ENCODE peak calls at places on chromosomes 7 and 10, in five cellular contexts. One of them, this sample, is unnamed.

GRCh38 chr7:90473819-90474218 is 4.4 kb downstream of the PTTG1IP2 start:
- DNase-seq in HFF-Myc: no peak
- DNase-seq in cardiac fibroblast: peak; percentile 19
- DNase-seq in MV-4-11: no peak
- DNase-seq in activated CD4-positive, alpha-beta T cell treated with anti-CD3 and anti-CD28 coated beads, Interleukin-2, amount 50 U/mL, for 1 hour: no peak
- DNase-seq in this sample: no peak

GRCh38 chr10:121485443-121486139 is 112.7 kb downstream of the FGFR2 start:
- DNase-seq in HFF-Myc: no peak
- DNase-seq in cardiac fibroblast: no peak
- DNase-seq in MV-4-11: no peak
- DNase-seq in activated CD4-positive, alpha-beta T cell treated with anti-CD3 and anti-CD28 coated beads, Interleukin-2, amount 50 U/mL, for 1 hour: no peak
- DNase-seq in this sample: no peak

GRCh38 chr10:110460111-110460809 is 37.4 kb upstream of the DUSP5 start:
- DNase-seq in HFF-Myc: no peak
- DNase-seq in cardiac fibroblast: no peak
- DNase-seq in MV-4-11: no peak
- DNase-seq in activated CD4-positive, alpha-beta T cell treated with anti-CD3 and anti-CD28 coated beads, Interleukin-2, amount 50 U/mL, for 1 hour: peak; percentile 23
- DNase-seq in this sample: peak; percentile 42

GRCh38 chr10:66837990-66838389 is 87.8 kb upstream of the LRRTM3 start:
- DNase-seq in HFF-Myc: peak; percentile 24
- DNase-seq in cardiac fibroblast: peak; percentile 26
- DNase-seq in MV-4-11: no peak
- DNase-seq in activated CD4-positive, alpha-beta T cell treated with anti-CD3 and anti-CD28 coated beads, Interleukin-2, amount 50 U/mL, for 1 hour: no peak
- DNase-seq in this sample: no peak

GRCh38 chr10:119342017-119342734 is 134.8 kb downstream of the GRK5 start:
- DNase-seq in HFF-Myc: no peak
- DNase-seq in cardiac fibroblast: no peak
- DNase-seq in MV-4-11: no peak
- DNase-seq in activated CD4-positive, alpha-beta T cell treated with anti-CD3 and anti-CD28 coated beads, Interleukin-2, amount 50 U/mL, for 1 hour: no peak
- DNase-seq in this sample: no peak

GRCh38 chr7:157355784-157356511 is 19.1 kb downstream of the DNAJB6 start:
- DNase-seq in HFF-Myc: no peak
- DNase-seq in cardiac fibroblast: peak; percentile 26
- DNase-seq in MV-4-11: no peak
- DNase-seq in activated CD4-positive, alpha-beta T cell treated with anti-CD3 and anti-CD28 coated beads, Interleukin-2, amount 50 U/mL, for 1 hour: no peak
- DNase-seq in this sample: no peak

GRCh38 chr10:97888641-97889262 is 39.1 kb downstream of the GOLGA7B start:
- DNase-seq in HFF-Myc: no peak
- DNase-seq in cardiac fibroblast: peak; percentile 11
- DNase-seq in MV-4-11: peak; percentile 21
- DNase-seq in activated CD4-positive, alpha-beta T cell treated with anti-CD3 and anti-CD28 coated beads, Interleukin-2, amount 50 U/mL, for 1 hour: no peak
- DNase-seq in this sample: no peak

GRCh38 chr10:4202936-4203335 is 417.9 kb upstream of the KLF6 start:
- DNase-seq in HFF-Myc: no peak
- DNase-seq in cardiac fibroblast: no peak
- DNase-seq in MV-4-11: no peak
- DNase-seq in activated CD4-positive, alpha-beta T cell treated with anti-CD3 and anti-CD28 coated beads, Interleukin-2, amount 50 U/mL, for 1 hour: no peak
- DNase-seq in this sample: no peak

GRCh38 chr10:14605231-14605925 is 169.3 kb downstream of the FAM107B start:
- DNase-seq in HFF-Myc: no peak
- DNase-seq in cardiac fibroblast: peak; percentile 38
- DNase-seq in MV-4-11: peak; percentile 57
- DNase-seq in activated CD4-positive, alpha-beta T cell treated with anti-CD3 and anti-CD28 coated beads, Interleukin-2, amount 50 U/mL, for 1 hour: no peak
- DNase-seq in this sample: no peak

GRCh38 chr7:137671920-137672319 is 174.9 kb downstream of the DGKI start:
- DNase-seq in HFF-Myc: no peak
- DNase-seq in cardiac fibroblast: no peak
- DNase-seq in MV-4-11: no peak
- DNase-seq in activated CD4-positive, alpha-beta T cell treated with anti-CD3 and anti-CD28 coated beads, Interleukin-2, amount 50 U/mL, for 1 hour: no peak
- DNase-seq in this sample: no peak

GRCh38 chr7:46035166-46035565 is 114.1 kb upstream of the IGFBP3 start:
- DNase-seq in HFF-Myc: no peak
- DNase-seq in cardiac fibroblast: no peak
- DNase-seq in MV-4-11: no peak
- DNase-seq in activated CD4-positive, alpha-beta T cell treated with anti-CD3 and anti-CD28 coated beads, Interleukin-2, amount 50 U/mL, for 1 hour: no peak
- DNase-seq in this sample: no peak

GRCh38 chr7:34451923-34452322 is 206.1 kb upstream of the NPSR1 start:
- DNase-seq in HFF-Myc: no peak
- DNase-seq in cardiac fibroblast: peak; percentile 53
- DNase-seq in MV-4-11: no peak
- DNase-seq in activated CD4-positive, alpha-beta T cell treated with anti-CD3 and anti-CD28 coated beads, Interleukin-2, amount 50 U/mL, for 1 hour: no peak
- DNase-seq in this sample: no peak

GRCh38 chr7:6640246-6640721 is 3.2 kb downstream of the ZNF316 start:
- DNase-seq in HFF-Myc: peak; percentile 61
- DNase-seq in cardiac fibroblast: peak; percentile 56
- DNase-seq in MV-4-11: peak; percentile 50
- DNase-seq in activated CD4-positive, alpha-beta T cell treated with anti-CD3 and anti-CD28 coated beads, Interleukin-2, amount 50 U/mL, for 1 hour: no peak
- DNase-seq in this sample: no peak

GRCh38 chr7:3998060-3998459 is 684.0 kb upstream of the FOXK1 start:
- DNase-seq in HFF-Myc: no peak
- DNase-seq in cardiac fibroblast: peak; percentile 2
- DNase-seq in MV-4-11: no peak
- DNase-seq in activated CD4-positive, alpha-beta T cell treated with anti-CD3 and anti-CD28 coated beads, Interleukin-2, amount 50 U/mL, for 1 hour: no peak
- DNase-seq in this sample: no peak

GRCh38 chr7:122602800-122603199 is 96.1 kb downstream of the RNF133 start:
- DNase-seq in HFF-Myc: no peak
- DNase-seq in cardiac fibroblast: no peak
- DNase-seq in MV-4-11: no peak
- DNase-seq in activated CD4-positive, alpha-beta T cell treated with anti-CD3 and anti-CD28 coated beads, Interleukin-2, amount 50 U/mL, for 1 hour: no peak
- DNase-seq in this sample: no peak

GRCh38 chr7:123034106-123034505 is 38.6 kb upstream of the TAS2R16 start:
- DNase-seq in HFF-Myc: no peak
- DNase-seq in cardiac fibroblast: no peak
- DNase-seq in MV-4-11: no peak
- DNase-seq in activated CD4-positive, alpha-beta T cell treated with anti-CD3 and anti-CD28 coated beads, Interleukin-2, amount 50 U/mL, for 1 hour: no peak
- DNase-seq in this sample: no peak

GRCh38 chr10:71766717-71767419 is 6.5 kb downstream of the VSIR start:
- DNase-seq in HFF-Myc: peak; percentile 87
- DNase-seq in cardiac fibroblast: peak; percentile 96
- DNase-seq in MV-4-11: no peak
- DNase-seq in activated CD4-positive, alpha-beta T cell treated with anti-CD3 and anti-CD28 coated beads, Interleukin-2, amount 50 U/mL, for 1 hour: no peak
- DNase-seq in this sample: no peak

GRCh38 chr7:29332027-29332806 is 137.6 kb downstream of the CHN2 start:
- DNase-seq in HFF-Myc: no peak
- DNase-seq in cardiac fibroblast: no peak
- DNase-seq in MV-4-11: no peak
- DNase-seq in activated CD4-positive, alpha-beta T cell treated with anti-CD3 and anti-CD28 coated beads, Interleukin-2, amount 50 U/mL, for 1 hour: no peak
- DNase-seq in this sample: no peak

GRCh38 chr10:73625004-73625883 is 16.0 kb downstream of the MYOZ1 start:
- DNase-seq in HFF-Myc: no peak
- DNase-seq in cardiac fibroblast: peak; percentile 35
- DNase-seq in MV-4-11: no peak
- DNase-seq in activated CD4-positive, alpha-beta T cell treated with anti-CD3 and anti-CD28 coated beads, Interleukin-2, amount 50 U/mL, for 1 hour: no peak
- DNase-seq in this sample: no peak

GRCh38 chr7:112157072-112157471 is 49.1 kb downstream of the DOCK4 start:
- DNase-seq in HFF-Myc: no peak
- DNase-seq in cardiac fibroblast: peak; percentile 85
- DNase-seq in MV-4-11: peak; percentile 48
- DNase-seq in activated CD4-positive, alpha-beta T cell treated with anti-CD3 and anti-CD28 coated beads, Interleukin-2, amount 50 U/mL, for 1 hour: no peak
- DNase-seq in this sample: no peak

GRCh38 chr7:5699951-5700384 is 81.5 kb downstream of the RNF216 start:
- DNase-seq in HFF-Myc: no peak
- DNase-seq in cardiac fibroblast: no peak
- DNase-seq in MV-4-11: no peak
- DNase-seq in activated CD4-positive, alpha-beta T cell treated with anti-CD3 and anti-CD28 coated beads, Interleukin-2, amount 50 U/mL, for 1 hour: peak; percentile 70
- DNase-seq in this sample: no peak

GRCh38 chr10:93816123-93816747 is 58.5 kb downstream of the LGI1 start:
- DNase-seq in HFF-Myc: no peak
- DNase-seq in cardiac fibroblast: peak; percentile 72
- DNase-seq in MV-4-11: peak; percentile 37
- DNase-seq in activated CD4-positive, alpha-beta T cell treated with anti-CD3 and anti-CD28 coated beads, Interleukin-2, amount 50 U/mL, for 1 hour: peak; percentile 14
- DNase-seq in this sample: peak; percentile 24

GRCh38 chr7:96952974-96953391 is 52.4 kb upstream of the DLX6 start:
- DNase-seq in HFF-Myc: no peak
- DNase-seq in cardiac fibroblast: no peak
- DNase-seq in MV-4-11: no peak
- DNase-seq in activated CD4-positive, alpha-beta T cell treated with anti-CD3 and anti-CD28 coated beads, Interleukin-2, amount 50 U/mL, for 1 hour: no peak
- DNase-seq in this sample: no peak

GRCh38 chr10:77925795-77926565 is 575 bp downstream of the DLG5 start:
- DNase-seq in HFF-Myc: no peak
- DNase-seq in cardiac fibroblast: peak; percentile 37
- DNase-seq in MV-4-11: no peak
- DNase-seq in activated CD4-positive, alpha-beta T cell treated with anti-CD3 and anti-CD28 coated beads, Interleukin-2, amount 50 U/mL, for 1 hour: no peak
- DNase-seq in this sample: no peak

GRCh38 chr7:27096756-27097514 is 1.1 kb upstream of the HOXA1 start:
- DNase-seq in HFF-Myc: no peak
- DNase-seq in cardiac fibroblast: no peak
- DNase-seq in MV-4-11: peak; percentile 47
- DNase-seq in activated CD4-positive, alpha-beta T cell treated with anti-CD3 and anti-CD28 coated beads, Interleukin-2, amount 50 U/mL, for 1 hour: no peak
- DNase-seq in this sample: no peak

GRCh38 chr10:54284526-54285193 is 516.4 kb downstream of the PCDH15 start:
- DNase-seq in HFF-Myc: no peak
- DNase-seq in cardiac fibroblast: no peak
- DNase-seq in MV-4-11: no peak
- DNase-seq in activated CD4-positive, alpha-beta T cell treated with anti-CD3 and anti-CD28 coated beads, Interleukin-2, amount 50 U/mL, for 1 hour: no peak
- DNase-seq in this sample: no peak

GRCh38 chr10:8041284-8042031 is 13.0 kb upstream of the GATA3 start:
- DNase-seq in HFF-Myc: no peak
- DNase-seq in cardiac fibroblast: no peak
- DNase-seq in MV-4-11: no peak
- DNase-seq in activated CD4-positive, alpha-beta T cell treated with anti-CD3 and anti-CD28 coated beads, Interleukin-2, amount 50 U/mL, for 1 hour: no peak
- DNase-seq in this sample: no peak